ENCODE peak calls at places on chromosomes 12 and 14, in eight cellular contexts. S, O, A, T, E, Z, J and Y are unnamed samples.

GRCh38 chr14:81533536-81534343 is at the start of gene SEL1L:
- DNase-seq in S (peak), O (peak), A (peak), T (peak), E (peak), Z (peak), J (peak), Y (peak)

GRCh38 chr12:44627767-44628166 is 248.3 kb downstream of the NELL2 start:
- DNase-seq in S (no peak), O (no peak), A (no peak), T (no peak), E (no peak), Z (no peak), J (no peak), Y (no peak)

GRCh38 chr14:23766737-23767401 is 130.7 kb downstream of the DHRS2 start:
- DNase-seq in S (no peak), O (no peak), A (no peak), T (no peak), E (no peak), Z (no peak), J (no peak), Y (no peak)

GRCh38 chr12:10847701-10848100 is 1.6 kb downstream of the PRR4 start:
- DNase-seq in S (no peak), O (no peak), A (no peak), T (no peak), E (no peak), Z (no peak), J (no peak), Y (no peak)

GRCh38 chr14:81137316-81137715 is 83.4 kb downstream of the GTF2A1 start:
- DNase-seq in S (no peak), O (no peak), A (no peak), T (peak), E (no peak), Z (no peak), J (no peak), Y (no peak)

GRCh38 chr12:114938487-114939210 is 254.7 kb upstream of the TBX3 start:
- DNase-seq in S (no peak), O (no peak), A (no peak), T (no peak), E (no peak), Z (no peak), J (no peak), Y (no peak)

GRCh38 chr12:124524231-124524925 is 43.0 kb downstream of the NCOR2 start:
- DNase-seq in S (no peak), O (no peak), A (no peak), T (no peak), E (no peak), Z (no peak), J (no peak), Y (no peak)

GRCh38 chr14:23446291-23446851 is 10.9 kb upstream of the MYH7 start:
- DNase-seq in S (no peak), O (peak), A (no peak), T (no peak), E (no peak), Z (no peak), J (no peak), Y (no peak)

GRCh38 chr12:88578821-88579518 is 1.3 kb downstream of the KITLG start:
- DNase-seq in S (no peak), O (peak), A (peak), T (no peak), E (no peak), Z (peak), J (no peak), Y (no peak)

GRCh38 chr12:12072064-12072760 is 1.5 kb downstream of the BCL2L14 start:
- DNase-seq in S (peak), O (no peak), A (no peak), T (no peak), E (peak), Z (no peak), J (peak), Y (peak)

GRCh38 chr12:84056-84455 is 17.5 kb downstream of the IQSEC3 start:
- DNase-seq in S (no peak), O (no peak), A (no peak), T (no peak), E (no peak), Z (peak), J (no peak), Y (no peak)